ENCODE peak calls at places on chromosome 6, in four cellular contexts. One of them, this sample, is unnamed.

GRCh38 chr6:154721460-154721859 is 11.8 kb upstream of the SCAF8 start:
- DNase-seq in stimulated activated CD8-positive, alpha-beta memory T cell treated with anti-CD3 and anti-CD28 coated beads, Interleukin-12 subunit alpha, Interleukin-12 subunit beta, amount 100 ng/mL, for 4 hours: no peak
- DNase-seq in HT-29: peak
- DNase-seq in DMS153: no peak
- DNase-seq in this sample: peak

GRCh38 chr6:132465530-132466485 is 47.1 kb downstream of the STX7 start:
- DNase-seq in stimulated activated CD8-positive, alpha-beta memory T cell treated with anti-CD3 and anti-CD28 coated beads, Interleukin-12 subunit alpha, Interleukin-12 subunit beta, amount 100 ng/mL, for 4 hours: no peak
- DNase-seq in HT-29: no peak
- DNase-seq in DMS153: no peak
- DNase-seq in this sample: no peak

GRCh38 chr6:124524821-124525220 is 437.4 kb upstream of the RNF217 start:
- DNase-seq in stimulated activated CD8-positive, alpha-beta memory T cell treated with anti-CD3 and anti-CD28 coated beads, Interleukin-12 subunit alpha, Interleukin-12 subunit beta, amount 100 ng/mL, for 4 hours: no peak
- DNase-seq in HT-29: no peak
- DNase-seq in DMS153: no peak
- DNase-seq in this sample: no peak

GRCh38 chr6:12112540-12113189 is 100.6 kb downstream of the HIVEP1 start:
- DNase-seq in stimulated activated CD8-positive, alpha-beta memory T cell treated with anti-CD3 and anti-CD28 coated beads, Interleukin-12 subunit alpha, Interleukin-12 subunit beta, amount 100 ng/mL, for 4 hours: no peak
- DNase-seq in HT-29: no peak
- DNase-seq in DMS153: no peak
- DNase-seq in this sample: no peak

GRCh38 chr6:105359419-105360366 is 43.2 kb downstream of the PREP start:
- DNase-seq in stimulated activated CD8-positive, alpha-beta memory T cell treated with anti-CD3 and anti-CD28 coated beads, Interleukin-12 subunit alpha, Interleukin-12 subunit beta, amount 100 ng/mL, for 4 hours: no peak
- DNase-seq in HT-29: no peak
- DNase-seq in DMS153: no peak
- DNase-seq in this sample: peak

GRCh38 chr6:11615214-11615602 is 77.7 kb downstream of the TMEM170B start:
- DNase-seq in stimulated activated CD8-positive, alpha-beta memory T cell treated with anti-CD3 and anti-CD28 coated beads, Interleukin-12 subunit alpha, Interleukin-12 subunit beta, amount 100 ng/mL, for 4 hours: no peak
- DNase-seq in HT-29: no peak
- DNase-seq in DMS153: no peak
- DNase-seq in this sample: peak

GRCh38 chr6:379367-380181 is 12.0 kb upstream of the IRF4 start:
- DNase-seq in stimulated activated CD8-positive, alpha-beta memory T cell treated with anti-CD3 and anti-CD28 coated beads, Interleukin-12 subunit alpha, Interleukin-12 subunit beta, amount 100 ng/mL, for 4 hours: no peak
- DNase-seq in HT-29: no peak
- DNase-seq in DMS153: no peak
- DNase-seq in this sample: no peak

GRCh38 chr6:133705071-133705470 is 183.8 kb upstream of the TCF21 start:
- DNase-seq in stimulated activated CD8-positive, alpha-beta memory T cell treated with anti-CD3 and anti-CD28 coated beads, Interleukin-12 subunit alpha, Interleukin-12 subunit beta, amount 100 ng/mL, for 4 hours: no peak
- DNase-seq in HT-29: no peak
- DNase-seq in DMS153: no peak
- DNase-seq in this sample: peak

GRCh38 chr6:126625019-126625418 is 285.1 kb downstream of the CENPW start:
- DNase-seq in stimulated activated CD8-positive, alpha-beta memory T cell treated with anti-CD3 and anti-CD28 coated beads, Interleukin-12 subunit alpha, Interleukin-12 subunit beta, amount 100 ng/mL, for 4 hours: no peak
- DNase-seq in HT-29: peak
- DNase-seq in DMS153: no peak
- DNase-seq in this sample: no peak